ENCODE peak calls at places on chromosomes 5 and 9, in six cellular contexts. One of them, this sample, is unnamed. For H3K27me3, the result is how much of the 10 kb centered on the place peaks cover.

GRCh38 chr5:77871946-77872345 is 95.8 kb upstream of the TBCA start:
- DNase-seq in AG04450: no peak
- DNase-seq in H7: peak
- DNase-seq in CD4-positive, alpha-beta T cell: no peak
- DNase-seq in endothelial cell of umbilical vein: no peak
- DNase-seq in neural progenitor cell: no peak
- DNase-seq in this sample: no peak

GRCh38 chr9:72954431-72955420 is 1.9 kb upstream of the ALDH1A1 start:
- DNase-seq in neural progenitor cell: no peak
- DNase-seq in H7: no peak
- DNase-seq in endothelial cell of umbilical vein: no peak
- DNase-seq in AG04450: no peak
- DNase-seq in CD4-positive, alpha-beta T cell: no peak
- DNase-seq in this sample: no peak

GRCh38 chr5:123557907-123558306 is 45.9 kb downstream of the CSNK1G3 start:
- DNase-seq in CD4-positive, alpha-beta T cell: no peak
- DNase-seq in AG04450: no peak
- DNase-seq in endothelial cell of umbilical vein: no peak
- DNase-seq in neural progenitor cell: no peak
- DNase-seq in H7: no peak
- DNase-seq in this sample: no peak

GRCh38 chr5:96880402-96881164 is 4.3 kb downstream of the ERAP2 start:
- DNase-seq in neural progenitor cell: no peak
- DNase-seq in CD4-positive, alpha-beta T cell: no peak
- DNase-seq in H7: no peak
- DNase-seq in endothelial cell of umbilical vein: peak
- DNase-seq in AG04450: peak
- DNase-seq in this sample: no peak

GRCh38 chr5:66615894-66616293 is 19.7 kb downstream of the MAST4 start:
- DNase-seq in neural progenitor cell: no peak
- DNase-seq in CD4-positive, alpha-beta T cell: no peak
- DNase-seq in H7: no peak
- DNase-seq in endothelial cell of umbilical vein: no peak
- DNase-seq in AG04450: no peak
- DNase-seq in this sample: no peak

GRCh38 chr9:136095028-136095494 is at the start of gene NACC2:
- DNase-seq in neural progenitor cell: peak
- DNase-seq in H7: peak
- DNase-seq in AG04450: no peak
- DNase-seq in CD4-positive, alpha-beta T cell: no peak
- DNase-seq in endothelial cell of umbilical vein: peak
- DNase-seq in this sample: no peak

GRCh38 chr5:43603535-43604363 is 769 bp downstream of the NNT start:
- DNase-seq in endothelial cell of umbilical vein: peak
- DNase-seq in CD4-positive, alpha-beta T cell: peak
- DNase-seq in AG04450: no peak
- DNase-seq in H7: peak
- DNase-seq in neural progenitor cell: peak
- DNase-seq in this sample: no peak

GRCh38 chr9:128005938-128006337 is 25.1 kb upstream of the EEIG1 start:
- DNase-seq in H7: no peak
- DNase-seq in neural progenitor cell: peak
- DNase-seq in CD4-positive, alpha-beta T cell: no peak
- DNase-seq in AG04450: no peak
- DNase-seq in endothelial cell of umbilical vein: peak
- DNase-seq in this sample: no peak

GRCh38 chr5:181054871-181055494 is 14.9 kb downstream of the BTNL9 start:
- DNase-seq in AG04450: no peak
- DNase-seq in neural progenitor cell: peak
- DNase-seq in CD4-positive, alpha-beta T cell: no peak
- DNase-seq in endothelial cell of umbilical vein: no peak
- DNase-seq in H7: peak
- DNase-seq in this sample: no peak

GRCh38 chr5:99646011-99646647 is 717.3 kb upstream of the CHD1 start:
- DNase-seq in H7: no peak
- DNase-seq in CD4-positive, alpha-beta T cell: no peak
- DNase-seq in endothelial cell of umbilical vein: no peak
- DNase-seq in neural progenitor cell: peak
- DNase-seq in AG04450: no peak
- DNase-seq in this sample: no peak

GRCh38 chr9:83959061-83959460 is 21.0 kb downstream of the HNRNPK start:
- DNase-seq in CD4-positive, alpha-beta T cell: no peak
- DNase-seq in AG04450: peak
- DNase-seq in endothelial cell of umbilical vein: no peak
- DNase-seq in neural progenitor cell: no peak
- DNase-seq in H7: no peak
- DNase-seq in this sample: no peak

GRCh38 chr5:80061005-80061404 is 25.9 kb downstream of the THBS4 start:
- DNase-seq in neural progenitor cell: no peak
- DNase-seq in endothelial cell of umbilical vein: no peak
- DNase-seq in CD4-positive, alpha-beta T cell: no peak
- DNase-seq in AG04450: no peak
- DNase-seq in H7: no peak
- DNase-seq in this sample: no peak

GRCh38 chr5:65102826-65103673 is 334.3 kb downstream of the CWC27 start:
- DNase-seq in neural progenitor cell: peak
- DNase-seq in CD4-positive, alpha-beta T cell: peak
- DNase-seq in AG04450: no peak
- DNase-seq in H7: peak
- DNase-seq in endothelial cell of umbilical vein: peak
- DNase-seq in this sample: no peak
- H3K27me3 ChIP-seq in neural progenitor cell: under half
- H3K27me3 ChIP-seq in CD4-positive, alpha-beta T cell: under half
- H3K27me3 ChIP-seq in AG04450: under half
- H3K27me3 ChIP-seq in H7: under half
- H3K27me3 ChIP-seq in endothelial cell of umbilical vein: under half
- H3K27me3 ChIP-seq in this sample: under half

GRCh38 chr5:82275267-82275664 is 2.9 kb downstream of the RPS23 start:
- DNase-seq in CD4-positive, alpha-beta T cell: no peak
- DNase-seq in neural progenitor cell: no peak
- DNase-seq in H7: no peak
- DNase-seq in endothelial cell of umbilical vein: no peak
- DNase-seq in AG04450: no peak
- DNase-seq in this sample: no peak

GRCh38 chr5:82277613-82277986 is 554 bp downstream of the RPS23 start:
- DNase-seq in AG04450: no peak
- DNase-seq in CD4-positive, alpha-beta T cell: no peak
- DNase-seq in endothelial cell of umbilical vein: no peak
- DNase-seq in H7: no peak
- DNase-seq in neural progenitor cell: no peak
- DNase-seq in this sample: no peak

GRCh38 chr5:82274343-82275266 is 3.5 kb downstream of the RPS23 start:
- DNase-seq in endothelial cell of umbilical vein: no peak
- DNase-seq in H7: peak
- DNase-seq in AG04450: no peak
- DNase-seq in CD4-positive, alpha-beta T cell: no peak
- DNase-seq in neural progenitor cell: no peak
- DNase-seq in this sample: no peak

GRCh38 chr5:82276800-82277612 is 1.1 kb downstream of the RPS23 start:
- DNase-seq in AG04450: no peak
- DNase-seq in neural progenitor cell: no peak
- DNase-seq in CD4-positive, alpha-beta T cell: no peak
- DNase-seq in H7: no peak
- DNase-seq in endothelial cell of umbilical vein: no peak
- DNase-seq in this sample: no peak

GRCh38 chr5:82272957-82273356 is 5.2 kb downstream of the RPS23 start:
- DNase-seq in endothelial cell of umbilical vein: no peak
- DNase-seq in neural progenitor cell: peak
- DNase-seq in CD4-positive, alpha-beta T cell: no peak
- DNase-seq in H7: no peak
- DNase-seq in AG04450: no peak
- DNase-seq in this sample: no peak
- H3K27me3 ChIP-seq in endothelial cell of umbilical vein: under half
- H3K27me3 ChIP-seq in neural progenitor cell: under half
- H3K27me3 ChIP-seq in CD4-positive, alpha-beta T cell: under half
- H3K27me3 ChIP-seq in H7: under half
- H3K27me3 ChIP-seq in AG04450: under half
- H3K27me3 ChIP-seq in this sample: under half

DNA sequence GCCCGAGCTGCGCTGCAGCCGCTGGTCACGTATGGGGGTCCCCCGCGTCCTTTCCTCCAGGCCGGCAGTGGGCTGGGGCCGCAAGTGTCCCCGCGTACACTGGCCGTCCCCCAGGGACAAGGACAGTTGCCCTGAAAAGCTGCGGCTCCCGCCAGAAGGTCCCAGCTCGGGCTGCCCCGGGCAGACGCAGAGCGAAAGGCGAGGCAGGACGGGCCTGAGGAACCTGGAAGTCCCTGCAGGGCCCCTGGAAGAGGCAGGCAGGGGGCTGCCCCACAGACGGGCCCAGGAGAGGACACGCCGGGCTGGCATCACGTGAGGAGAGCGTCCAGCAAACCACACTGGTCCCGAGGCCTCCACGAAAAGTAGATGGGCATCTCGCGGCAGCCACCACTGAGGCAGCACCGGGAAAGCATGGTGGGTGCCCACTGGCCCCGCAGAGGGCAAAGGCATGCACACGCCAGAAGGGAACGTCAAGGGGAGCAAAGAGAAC is 3.2 kb upstream of the NKD2 start:
- DNase-seq in neural progenitor cell: no peak
- DNase-seq in H7: peak
- DNase-seq in AG04450: no peak
- DNase-seq in endothelial cell of umbilical vein: no peak
- DNase-seq in CD4-positive, alpha-beta T cell: no peak
- DNase-seq in this sample: no peak
- H3K27me3 ChIP-seq in neural progenitor cell: half or more
- H3K27me3 ChIP-seq in H7: half or more
- H3K27me3 ChIP-seq in AG04450: half or more
- H3K27me3 ChIP-seq in endothelial cell of umbilical vein: under half
- H3K27me3 ChIP-seq in CD4-positive, alpha-beta T cell: under half
- H3K27me3 ChIP-seq in this sample: under half

DNA sequence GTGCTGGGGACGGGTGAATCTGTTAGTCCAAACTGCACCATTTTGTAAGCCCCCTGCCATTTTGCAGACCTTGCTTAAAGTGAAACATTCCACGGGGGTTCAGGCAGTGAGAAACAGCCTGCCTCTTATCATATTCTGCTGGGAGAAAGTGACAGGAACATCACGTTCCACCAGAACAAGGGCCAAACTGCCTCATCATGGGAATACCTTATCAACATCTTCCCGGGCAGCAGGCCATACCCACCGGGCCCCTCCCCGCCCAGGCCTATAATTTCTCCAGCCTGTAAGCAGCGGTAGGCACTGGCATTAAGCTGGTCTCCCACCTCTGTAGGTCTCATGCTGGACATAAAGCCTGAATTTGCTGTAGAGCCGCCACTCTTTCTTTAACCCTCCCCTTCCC is 1.5 kb upstream of the CFAP77 start:
- DNase-seq in AG04450: no peak
- DNase-seq in neural progenitor cell: no peak
- DNase-seq in H7: no peak
- DNase-seq in endothelial cell of umbilical vein: no peak
- DNase-seq in CD4-positive, alpha-beta T cell: no peak
- DNase-seq in this sample: no peak
- H3K27me3 ChIP-seq in AG04450: under half
- H3K27me3 ChIP-seq in neural progenitor cell: half or more
- H3K27me3 ChIP-seq in H7: under half
- H3K27me3 ChIP-seq in endothelial cell of umbilical vein: under half
- H3K27me3 ChIP-seq in CD4-positive, alpha-beta T cell: under half
- H3K27me3 ChIP-seq in this sample: under half

This sample was measured in iPS DF 6.9.